ENCODE peak calls at places on chromosome 19, in ten cellular contexts. R is WERI-Rb-1, F is AG04450, W is type B pancreatic cell, C is heart left ventricle, A is mucosa of descending colon, M is uterus, D is fibroblast of pulmonary artery, N is neural crest cell, K is WTC11. P is an unnamed sample.

GRCh38 chr19:44719262-44719701 is 20.3 kb downstream of the CEACAM16 start:
- DNase-seq in R (no peak), F (no peak), W (no peak), C (no peak), A (no peak), M (no peak), D (no peak), N (no peak), K (no peak), P (no peak)

GRCh38 chr19:30082611-30083010 is 140.6 kb downstream of the URI1 start:
- DNase-seq in R (no peak), F (no peak), W (no peak), C (peak), A (no peak), M (no peak), D (no peak), N (no peak), K (no peak), P (no peak)

GRCh38 chr19:5600797-5601196 is 21.8 kb downstream of the SAFB2 start:
- DNase-seq in R (no peak), F (no peak), W (no peak), C (no peak), A (no peak), M (no peak), D (no peak), N (no peak), K (no peak), P (no peak)

GRCh38 chr19:50728084-50728737 is 5.0 kb downstream of the CLEC11A start:
- DNase-seq in R (peak), F (no peak), W (peak), C (peak), A (peak), M (peak), D (peak), N (peak), K (peak), P (no peak)

GRCh38 chr19:29680447-29680846 is 15.2 kb downstream of the PLEKHF1 start:
- DNase-seq in R (no peak), F (no peak), W (no peak), C (peak), A (peak), M (no peak), D (no peak), N (no peak), K (no peak), P (no peak)

GRCh38 chr19:872266-872951 is 12.9 kb downstream of the CFD start:
- DNase-seq in R (peak), F (no peak), W (no peak), C (peak), A (peak), M (peak), D (peak), N (peak), K (peak), P (no peak)

GRCh38 chr19:51131780-51132680 is 7.3 kb downstream of the SIGLEC9 start:
- DNase-seq in R (peak), F (peak), W (no peak), C (no peak), A (peak), M (no peak), D (peak), N (no peak), K (no peak), P (no peak)

GRCh38 chr19:44308011-44308410 is 3.2 kb upstream of the ZNF235 start:
- DNase-seq in R (no peak), F (no peak), W (no peak), C (no peak), A (no peak), M (no peak), D (peak), N (no peak), K (no peak), P (no peak)

GRCh38 chr19:13398780-13399726 is 107.2 kb downstream of the CACNA1A start:
- DNase-seq in R (no peak), F (peak), W (no peak), C (no peak), A (no peak), M (no peak), D (peak), N (no peak), K (no peak), P (peak)

GRCh38 chr19:33794578-33795369 is 1.9 kb upstream of the KCTD15 start:
- DNase-seq in R (peak), F (no peak), W (no peak), C (peak), A (no peak), M (peak), D (peak), N (no peak), K (peak), P (no peak)

GRCh38 chr19:54955356-54955755 is 8.0 kb upstream of the NLRP7 start:
- DNase-seq in R (no peak), F (no peak), W (no peak), C (no peak), A (no peak), M (no peak), D (no peak), N (no peak), K (no peak), P (no peak)

GRCh38 chr19:17677002-17677401 is 11.2 kb downstream of the UNC13A start:
- DNase-seq in R (peak), F (no peak), W (no peak), C (no peak), A (no peak), M (no peak), D (no peak), N (no peak), K (peak), P (no peak)

GRCh38 chr19:16897572-16898056 is 8.8 kb downstream of the F2RL3 start:
- DNase-seq in R (no peak), F (no peak), W (no peak), C (no peak), A (peak), M (peak), D (no peak), N (no peak), K (no peak), P (no peak)

GRCh38 chr19:45505151-45505995 is 1.9 kb upstream of the VASP start:
- DNase-seq in R (no peak), F (no peak), W (no peak), C (no peak), A (no peak), M (no peak), D (peak), N (no peak), K (no peak), P (no peak)

GRCh38 chr19:31894451-31894850 is 451.0 kb upstream of the ZNF507 start:
- DNase-seq in R (no peak), F (no peak), W (no peak), C (no peak), A (no peak), M (no peak), D (no peak), N (no peak), K (no peak), P (no peak)

GRCh38 chr19:27719034-27719433 is 1493.9 kb downstream of the UQCRFS1 start:
- DNase-seq in R (no peak), F (no peak), W (no peak), C (no peak), A (no peak), M (no peak), D (no peak), N (no peak), K (no peak), P (no peak)

GRCh38 chr19:3336680-3337523 is 29.5 kb upstream of the NFIC start:
- DNase-seq in R (peak), F (peak), W (no peak), C (peak), A (peak), M (peak), D (peak), N (no peak), K (no peak), P (no peak)

GRCh38 chr19:12996542-12997094 is 1.3 kb downstream of the NFIX start:
- DNase-seq in R (no peak), F (no peak), W (no peak), C (peak), A (peak), M (no peak), D (peak), N (no peak), K (peak), P (no peak)

GRCh38 chr19:10929402-10929794 is 787 bp downstream of the TIMM29 start:
- DNase-seq in R (no peak), F (no peak), W (no peak), C (no peak), A (no peak), M (no peak), D (no peak), N (no peak), K (peak), P (no peak)

GRCh38 chr19:40235238-40236025 is 8.9 kb upstream of the CCNP start:
- DNase-seq in R (no peak), F (no peak), W (no peak), C (peak), A (no peak), M (no peak), D (no peak), N (no peak), K (peak), P (no peak)

GRCh38 chr19:35031072-35031881 is 1.0 kb downstream of the SCN1B start:
- DNase-seq in R (peak), F (no peak), W (no peak), C (no peak), A (no peak), M (no peak), D (peak), N (no peak), K (peak), P (no peak)

GRCh38 chr19:19461671-19462622 is 53.4 kb downstream of the TSSK6 start:
- DNase-seq in R (no peak), F (no peak), W (no peak), C (peak), A (peak), M (peak), D (peak), N (peak), K (peak), P (no peak)

GRCh38 chr19:45254044-45254531 is 3.0 kb downstream of the MARK4 start:
- DNase-seq in R (no peak), F (no peak), W (no peak), C (no peak), A (no peak), M (no peak), D (no peak), N (no peak), K (peak), P (no peak)

GRCh38 chr19:10603873-10604459 is 16.9 kb upstream of the AP1M2 start:
- DNase-seq in R (no peak), F (no peak), W (no peak), C (no peak), A (no peak), M (no peak), D (peak), N (no peak), K (no peak), P (no peak)

GRCh38 chr19:46288896-46289588 is 7.8 kb upstream of the HIF3A start:
- DNase-seq in R (no peak), F (peak), W (no peak), C (no peak), A (no peak), M (peak), D (peak), N (no peak), K (no peak), P (peak)

GRCh38 chr19:13881231-13881691 is 4.3 kb downstream of the NANOS3 start:
- DNase-seq in R (peak), F (no peak), W (no peak), C (no peak), A (no peak), M (no peak), D (no peak), N (peak), K (peak), P (no peak)

GRCh38 chr19:15962319-15962718 is 13.5 kb downstream of the OR10H4 start:
- DNase-seq in R (no peak), F (no peak), W (no peak), C (no peak), A (no peak), M (no peak), D (no peak), N (no peak), K (no peak), P (no peak)

GRCh38 chr19:42323852-42324654 is 1.4 kb upstream of the MEGF8 start:
- DNase-seq in R (no peak), F (no peak), W (no peak), C (peak), A (no peak), M (no peak), D (no peak), N (no peak), K (peak), P (no peak)

GRCh38 chr19:45790942-45791341 is 1.7 kb downstream of the DMWD start:
- DNase-seq in R (no peak), F (no peak), W (no peak), C (no peak), A (no peak), M (no peak), D (no peak), N (no peak), K (no peak), P (no peak)

GRCh38 chr19:41577144-41577830 is 1.3 kb downstream of the CEACAM21 start:
- DNase-seq in R (no peak), F (no peak), W (no peak), C (no peak), A (no peak), M (no peak), D (no peak), N (no peak), K (no peak), P (no peak)

GRCh38 chr19:17402982-17403855 is 2.2 kb downstream of the BST2 start:
- DNase-seq in R (no peak), F (no peak), W (no peak), C (peak), A (no peak), M (no peak), D (no peak), N (peak), K (peak), P (no peak)

GRCh38 chr19:13037161-13037560 is 41.9 kb downstream of the NFIX start:
- DNase-seq in R (no peak), F (no peak), W (no peak), C (no peak), A (no peak), M (no peak), D (peak), N (no peak), K (no peak), P (no peak)

GRCh38 chr19:4493929-4494690 is 22.0 kb downstream of the HDGFL2 start:
- DNase-seq in R (no peak), F (no peak), W (no peak), C (no peak), A (no peak), M (no peak), D (no peak), N (no peak), K (no peak), P (no peak)

GRCh38 chr19:18107235-18108083 is 9.9 kb downstream of the MAST3 start:
- DNase-seq in R (no peak), F (no peak), W (no peak), C (no peak), A (no peak), M (no peak), D (no peak), N (no peak), K (no peak), P (no peak)

GRCh38 chr19:4640247-4641000 is 1.1 kb downstream of the TNFAIP8L1 start:
- DNase-seq in R (no peak), F (no peak), W (no peak), C (no peak), A (peak), M (no peak), D (no peak), N (no peak), K (no peak), P (no peak)

GRCh38 chr19:4077800-4078683 is 11.3 kb upstream of the ZBTB7A start:
- DNase-seq in R (no peak), F (no peak), W (no peak), C (peak), A (peak), M (peak), D (no peak), N (no peak), K (peak), P (no peak)

GRCh38 chr19:15455996-15456395 is 6.2 kb upstream of the WIZ start:
- DNase-seq in R (no peak), F (no peak), W (no peak), C (no peak), A (no peak), M (no peak), D (no peak), N (no peak), K (no peak), P (no peak)

GRCh38 chr19:45884682-45885555 is 1.0 kb downstream of the IRF2BP1 start:
- DNase-seq in R (peak), F (no peak), W (no peak), C (no peak), A (peak), M (no peak), D (no peak), N (no peak), K (peak), P (no peak)

DNA sequence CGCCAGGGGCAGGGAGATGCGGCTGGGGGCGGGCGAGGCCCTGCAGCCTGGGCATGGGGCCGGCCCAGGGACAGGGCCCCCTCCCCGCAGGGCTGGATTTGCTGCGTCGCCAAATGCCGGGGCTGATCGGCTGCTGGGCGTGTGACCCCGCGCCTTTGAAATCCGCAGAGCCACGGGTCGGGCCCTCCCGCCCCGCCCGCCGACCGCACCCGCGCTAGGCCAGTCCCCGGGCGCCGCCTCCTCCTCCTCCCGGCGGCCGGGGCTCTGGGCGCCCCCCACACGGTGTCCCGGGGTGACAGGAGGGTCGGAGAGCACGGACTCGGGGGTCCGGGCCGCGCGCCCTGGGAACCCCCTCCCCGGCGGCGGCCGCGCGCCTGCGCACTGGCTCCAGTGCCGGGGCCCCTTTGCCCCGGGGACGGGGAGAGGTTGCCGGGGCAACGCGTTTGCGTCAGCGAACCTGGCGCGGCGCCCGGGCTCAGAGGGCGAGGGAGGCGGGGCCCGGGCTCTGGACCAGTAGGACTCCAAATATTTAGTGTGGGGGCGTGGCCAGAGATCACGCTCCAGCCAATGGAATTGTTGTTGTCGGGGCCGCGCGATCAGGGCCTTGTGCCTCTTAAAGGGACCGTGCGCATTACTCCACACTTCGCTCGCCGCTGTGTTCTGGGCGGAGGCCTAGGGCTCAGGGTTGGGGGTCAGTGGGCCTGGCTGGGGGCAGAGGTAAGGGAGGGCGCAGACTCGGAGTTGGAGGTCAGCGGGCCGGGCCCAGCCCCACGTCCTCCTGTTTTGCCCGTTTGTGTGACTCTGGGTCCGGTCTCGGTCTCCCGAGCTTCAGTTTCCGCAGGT is 10.3 kb upstream of the MKNK2 start:
- DNase-seq in R (peak), F (peak), W (peak), C (peak), A (peak), M (peak), D (peak), N (peak), K (peak), P (peak)
- TF ChIP-seq CTCF in R (no peak), F (no peak), W (no peak), C (no peak), A (no peak), M (peak), D (no peak), N (no peak), K (no peak), P (no peak)

DNA sequence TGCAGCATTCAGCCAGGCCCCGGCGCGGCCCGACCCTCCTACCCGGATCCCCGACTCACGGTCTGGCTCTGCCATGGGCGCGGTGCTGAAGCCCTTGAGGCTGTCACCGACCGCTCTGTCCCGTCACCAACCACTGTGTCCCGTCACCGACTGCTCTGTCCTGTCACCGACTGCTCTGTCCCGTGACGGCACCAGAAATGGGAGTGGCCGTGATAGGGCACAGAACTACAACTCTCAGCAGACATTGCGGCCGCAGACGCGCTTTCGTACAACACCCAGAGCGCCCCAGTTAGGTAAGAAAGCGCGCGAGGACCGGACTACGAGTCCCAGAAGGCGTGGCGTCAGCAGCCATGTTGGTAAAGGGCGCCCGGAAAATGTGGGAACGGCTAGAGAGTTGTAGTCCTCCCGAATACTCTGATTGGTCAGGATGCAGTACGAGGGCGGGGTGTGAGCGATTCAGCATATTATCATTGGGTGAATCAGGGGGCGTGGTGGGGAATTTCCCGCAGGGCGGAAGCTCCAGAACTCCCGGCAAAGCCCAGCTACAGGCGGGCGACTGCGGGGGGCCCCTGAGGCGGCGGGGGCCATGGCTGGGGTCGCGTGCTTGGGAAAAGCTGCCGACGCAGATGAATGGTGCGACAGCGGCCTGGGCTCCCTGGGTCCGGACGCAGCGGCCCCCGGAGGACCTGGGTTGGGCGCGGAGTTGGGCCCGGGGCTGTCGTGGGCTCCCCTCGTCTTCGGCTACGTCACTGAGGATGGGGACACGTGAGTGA is at the start of the genes NFKBIB and SIRT2:
- DNase-seq in R (peak), F (peak), W (peak), C (peak), A (peak), M (peak), D (peak), N (peak), K (peak), P (peak)
- TF ChIP-seq CTCF in R (no peak), F (no peak), W (no peak), C (no peak), A (no peak), M (peak), D (no peak), N (no peak), K (no peak), P (no peak)

GRCh38 chr19:8530061-8530679 is 16.2 kb upstream of the ZNF414 start:
- DNase-seq in R (no peak), F (no peak), W (no peak), C (no peak), A (no peak), M (no peak), D (no peak), N (no peak), K (no peak), P (no peak)

GRCh38 chr19:8531470-8531869 is 17.5 kb upstream of the ZNF414 start:
- DNase-seq in R (no peak), F (no peak), W (no peak), C (no peak), A (no peak), M (no peak), D (no peak), N (no peak), K (no peak), P (no peak)

GRCh38 chr19:8529369-8530006 is 15.5 kb upstream of the ZNF414 start:
- DNase-seq in R (no peak), F (no peak), W (no peak), C (no peak), A (no peak), M (no peak), D (no peak), N (no peak), K (no peak), P (no peak)

GRCh38 chr19:8526345-8527062 is 12.5 kb upstream of the ZNF414 start:
- DNase-seq in R (peak), F (peak), W (peak), C (peak), A (peak), M (peak), D (peak), N (peak), K (peak), P (no peak)

DNA sequence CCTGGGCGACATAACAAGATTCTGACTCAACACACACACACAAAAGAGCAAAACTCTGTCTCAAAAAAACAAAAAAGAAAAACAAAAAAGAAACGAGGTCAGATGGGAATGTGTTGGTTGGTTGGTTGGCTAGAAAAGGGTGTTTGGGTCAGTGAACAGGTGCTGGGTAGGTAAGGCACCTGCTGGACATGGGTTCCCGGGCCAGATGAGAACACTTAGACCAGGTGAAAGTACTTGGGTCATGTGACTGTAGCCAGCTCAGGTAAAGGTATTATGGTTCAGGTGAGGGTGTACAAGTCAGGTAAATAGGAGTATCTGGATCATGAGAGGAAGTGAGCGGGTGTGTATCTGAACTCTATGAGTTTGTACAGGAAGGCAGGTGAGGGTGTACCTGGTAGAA is 14.5 kb upstream of the ZNF414 start:
- DNase-seq in R (no peak), F (no peak), W (no peak), C (no peak), A (no peak), M (no peak), D (no peak), N (no peak), K (no peak), P (no peak)
- TF ChIP-seq CTCF in R (no peak), F (no peak), W (no peak), C (no peak), A (no peak), M (no peak), D (no peak), N (no peak), K (no peak), P (no peak)

GRCh38 chr19:53808710-53809125 is 15.4 kb downstream of the NLRP12 start:
- DNase-seq in R (peak), F (no peak), W (no peak), C (no peak), A (no peak), M (no peak), D (peak), N (no peak), K (peak), P (no peak)
- TF ChIP-seq CTCF in R (peak), F (peak), W (peak), C (peak), A (no peak), M (no peak), D (peak), N (peak), K (no peak), P (peak)

P was measured in AG09309.